ENCODE peak calls at places on chromosomes 7 and 10, in nine cellular contexts. T, F, L, E, Z, O, P, U and V are unnamed samples.

GRCh38 chr10:74071151-74071550 is 73.2 kb downstream of the VCL start:
- DNase-seq in T (no peak), F (peak; percentile 84), L (no peak), E (no peak), Z (no peak), O (no peak), P (no peak), U (no peak), V (no peak)

GRCh38 chr7:139526578-139527544 is 3.4 kb downstream of the CLEC2L start:
- DNase-seq in T (no peak), F (peak; percentile 82), L (no peak), E (no peak), Z (no peak), O (no peak), P (no peak), U (no peak), V (no peak)

GRCh38 chr7:1669954-1670893 is at the start of gene ELFN1:
- DNase-seq in T (no peak), F (peak; percentile 24), L (no peak), E (no peak), Z (peak; percentile 93), O (no peak), P (no peak), U (no peak), V (peak; percentile 46)

GRCh38 chr7:74180866-74181265 is 6.7 kb downstream of the EIF4H start:
- DNase-seq in T (peak; percentile 58), F (no peak), L (no peak), E (no peak), Z (no peak), O (no peak), P (no peak), U (no peak), V (no peak)

GRCh38 chr7:74292757-74293576 is 3.8 kb downstream of the CLIP2 start:
- DNase-seq in T (no peak), F (no peak), L (peak; percentile 63), E (no peak), Z (no peak), O (no peak), P (no peak), U (no peak), V (no peak)

GRCh38 chr7:64888901-64889685 is 14.0 kb upstream of the ZNF273 start:
- DNase-seq in T (peak; percentile 64), F (peak; percentile 7), L (no peak), E (no peak), Z (peak; percentile 4), O (no peak), P (peak; percentile 62), U (no peak), V (no peak)

GRCh38 chr10:32139223-32140073 is 83.2 kb upstream of the KIF5B start:
- DNase-seq in T (peak; percentile 93), F (peak; percentile 96), L (peak; percentile 89), E (peak; percentile 93), Z (peak; percentile 57), O (no peak), P (peak; percentile 89), U (peak; percentile 42), V (peak; percentile 87)

GRCh38 chr10:60803433-60803832 is 25.2 kb downstream of the CDK1 start:
- DNase-seq in T (no peak), F (no peak), L (no peak), E (no peak), Z (no peak), O (no peak), P (no peak), U (no peak), V (no peak)

GRCh38 chr10:96891840-96892239 is 59.7 kb downstream of the LCOR start:
- DNase-seq in T (no peak), F (no peak), L (no peak), E (no peak), Z (no peak), O (no peak), P (no peak), U (no peak), V (no peak)

GRCh38 chr10:86288695-86289576 is 77.7 kb downstream of the GRID1 start:
- DNase-seq in T (no peak), F (no peak), L (no peak), E (no peak), Z (no peak), O (no peak), P (peak; percentile 22), U (peak; percentile 3), V (no peak)

GRCh38 chr10:12041766-12042408 is 722 bp downstream of the UPF2 start:
- DNase-seq in T (peak; percentile 35), F (peak; percentile 19), L (no peak), E (peak; percentile 16), Z (peak; percentile 20), O (peak; percentile 75), P (no peak), U (no peak), V (no peak)

GRCh38 chr7:8136331-8136730 is 125.6 kb downstream of the ICA1 start:
- DNase-seq in T (no peak), F (no peak), L (no peak), E (no peak), Z (no peak), O (no peak), P (no peak), U (no peak), V (no peak)

GRCh38 chr10:16384064-16384463 is 52.7 kb upstream of the PTER start:
- DNase-seq in T (no peak), F (no peak), L (no peak), E (no peak), Z (no peak), O (no peak), P (no peak), U (no peak), V (no peak)

GRCh38 chr7:149655784-149656183 is 117.6 kb downstream of the ZNF467 start:
- DNase-seq in T (no peak), F (no peak), L (no peak), E (no peak), Z (no peak), O (no peak), P (no peak), U (no peak), V (no peak)

GRCh38 chr7:116920359-116920758 is 32.9 kb upstream of the ST7 start:
- DNase-seq in T (no peak), F (no peak), L (no peak), E (no peak), Z (no peak), O (no peak), P (no peak), U (no peak), V (no peak)

GRCh38 chr10:103198648-103199047 is 5.6 kb upstream of the NT5C2 start:
- DNase-seq in T (no peak), F (no peak), L (no peak), E (no peak), Z (no peak), O (no peak), P (no peak), U (no peak), V (no peak)
- H3K4me1 ChIP-seq in T (peaks cover 19% of the 10 kb centered on the region), F (peaks cover 4% of the 10 kb centered on the region), L (peaks cover 36% of the 10 kb centered on the region), E (peaks cover 35% of the 10 kb centered on the region), Z (peaks cover 7% of the 10 kb centered on the region), O (peaks cover 4% of the 10 kb centered on the region), P (peaks cover 2% of the 10 kb centered on the region), U (peaks cover 7% of the 10 kb centered on the region), V (no peaks in the 10 kb centered on the region)

DNA sequence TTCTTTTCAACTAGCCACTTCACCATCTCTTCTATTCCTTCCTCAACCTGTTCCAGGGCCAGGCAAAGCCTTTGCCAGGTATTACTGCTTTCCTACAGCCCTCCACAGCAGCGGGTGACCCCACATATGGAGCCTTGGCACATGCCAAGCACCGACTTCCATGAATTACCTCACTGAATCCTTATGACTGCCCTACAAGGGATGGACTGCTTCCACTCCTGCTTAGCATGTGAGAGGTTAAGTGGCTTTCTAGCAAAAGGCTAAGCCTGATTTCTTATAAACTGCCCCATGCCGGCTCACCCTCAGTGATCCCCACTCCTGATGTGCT is 44.0 kb upstream of the PDLIM1 start:
- DNase-seq in T (no peak), F (no peak), L (no peak), E (no peak), Z (no peak), O (no peak), P (no peak), U (no peak), V (no peak)
- H3K4me3 ChIP-seq in T (no peak overlapping the region), F (no peak overlapping the region), L (no peak overlapping the region), E (no peak overlapping the region), Z (no peak overlapping the region), O (no peak overlapping the region), P (no peak overlapping the region), U (no peak overlapping the region), V (no peak overlapping the region)

DNA sequence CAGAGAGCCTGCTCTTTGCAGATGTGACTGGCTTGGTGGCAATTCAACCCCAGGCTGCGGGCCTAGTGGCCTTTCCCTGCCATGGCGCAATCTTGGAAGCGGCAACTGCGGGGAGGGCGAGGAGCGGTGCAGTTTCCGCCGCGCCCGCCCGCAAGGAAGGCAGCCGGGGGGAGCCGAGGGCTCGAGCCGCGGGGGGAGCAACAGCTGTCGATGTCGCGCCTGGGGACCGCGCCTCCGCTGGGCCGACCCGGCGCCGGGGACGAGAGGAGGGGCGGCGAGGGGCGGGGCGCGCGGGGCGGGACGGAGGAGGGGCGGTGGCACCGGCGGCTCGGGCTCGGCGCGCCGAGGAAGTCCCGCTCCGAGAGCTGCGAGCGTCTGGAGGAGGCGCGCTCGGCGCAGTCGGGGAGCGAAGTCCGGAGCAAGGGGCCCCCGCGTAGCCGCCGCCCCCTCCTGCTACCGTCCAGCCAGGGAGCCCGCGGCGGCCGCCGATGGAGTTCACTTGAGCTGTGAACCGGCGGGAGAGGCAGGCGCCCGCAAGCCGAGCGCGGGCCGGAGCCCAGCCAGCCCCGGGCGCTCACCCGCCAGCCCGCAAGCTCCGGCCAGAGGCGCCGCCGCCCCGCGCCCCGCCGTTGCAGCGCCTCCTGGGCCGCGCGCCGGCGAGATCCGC is 438.1 kb upstream of the GALNT17 start:
- DNase-seq in T (peak; percentile 71), F (peak; percentile 57), L (no peak), E (no peak), Z (peak; percentile 91), O (peak; percentile 81), P (peak; percentile 68), U (peak; percentile 67), V (peak; percentile 95)
- TF ChIP-seq CTCF in T (peak; percentile 20), F (no peak), L (no peak), E (no peak), Z (peak; percentile 39), O (no peak), P (no peak), U (peak; percentile 39), V (peak; percentile 20)

GRCh38 chr10:13257621-13258150 is 23.5 kb upstream of the UCMA start:
- DNase-seq in T (no peak), F (no peak), L (no peak), E (no peak), Z (no peak), O (no peak), P (no peak), U (no peak), V (no peak)

GRCh38 chr10:13247784-13248183 is 13.6 kb upstream of the UCMA start:
- DNase-seq in T (no peak), F (no peak), L (no peak), E (no peak), Z (no peak), O (no peak), P (no peak), U (no peak), V (no peak)

GRCh38 chr10:13256627-13257026 is 22.5 kb upstream of the UCMA start:
- DNase-seq in T (no peak), F (no peak), L (no peak), E (no peak), Z (no peak), O (no peak), P (no peak), U (no peak), V (no peak)

DNA sequence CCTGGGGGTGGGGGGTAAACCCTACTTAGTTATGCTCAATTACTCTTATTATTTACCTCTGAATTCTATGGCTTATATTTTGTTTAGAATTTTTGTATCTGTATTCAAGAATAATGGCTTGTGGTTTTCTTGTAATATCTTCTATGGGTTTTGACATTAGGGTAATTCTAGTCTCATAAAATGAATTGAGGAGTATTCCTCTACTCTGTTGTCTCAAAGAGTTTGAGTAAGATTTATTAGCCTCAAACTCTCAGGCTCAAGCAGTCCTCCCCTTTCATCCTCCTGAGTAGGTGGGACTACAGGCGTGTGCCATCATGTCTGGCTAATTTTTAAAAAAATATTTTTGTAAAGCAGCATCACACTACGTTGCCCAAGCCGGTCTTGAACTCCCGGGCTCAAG is 19.6 kb upstream of the UCMA start:
- DNase-seq in T (no peak), F (no peak), L (no peak), E (no peak), Z (no peak), O (no peak), P (no peak), U (no peak), V (no peak)
- H3K4me1 ChIP-seq in T (no peaks in the 10 kb centered on the region), F (no peaks in the 10 kb centered on the region), L (no peaks in the 10 kb centered on the region), E (no peaks in the 10 kb centered on the region), Z (no peaks in the 10 kb centered on the region), O (peaks cover 14% of the 10 kb centered on the region), P (no peaks in the 10 kb centered on the region), U (no peaks in the 10 kb centered on the region), V (no peaks in the 10 kb centered on the region)